ENCODE peak calls at places on chromosomes 13 and 19, in six cellular contexts. R is HTR-8/SVneo; U is activated CD4-positive, CD25-positive, alpha-beta regulatory T cell; A is T-helper 2 cell; W is lower leg skin; D is GM06990. H is an unnamed sample.

GRCh38 chr19:31338069-31338767 is 11.0 kb downstream of the TSHZ3 start:
- DNase-seq in A (no peak), D (no peak), U (no peak), W (no peak), R (no peak), H (no peak)

GRCh38 chr13:75445717-75446529 is 36.0 kb downstream of the TBC1D4 start:
- DNase-seq in U (no peak), A (no peak), R (peak), D (no peak), W (no peak), H (no peak)

GRCh38 chr13:86906458-86906857 is 764.7 kb upstream of the SLITRK5 start:
- DNase-seq in W (no peak), R (no peak), U (no peak), D (no peak), A (no peak), H (no peak)

GRCh38 chr13:20441879-20442278 is 83.8 kb downstream of the CRYL1 start:
- DNase-seq in W (no peak), U (no peak), R (no peak), A (no peak), D (no peak), H (no peak)

GRCh38 chr13:108924154-108924940 is 294.9 kb downstream of the MYO16 start:
- DNase-seq in W (no peak), U (no peak), A (no peak), R (no peak), D (no peak), H (no peak)

GRCh38 chr13:97235549-97236206 is 13.5 kb downstream of the MBNL2 start:
- DNase-seq in R (no peak), U (no peak), D (no peak), A (no peak), W (no peak), H (no peak)

GRCh38 chr13:21321269-21321668 is 137.8 kb downstream of the ZDHHC20 start:
- DNase-seq in W (no peak), A (no peak), U (no peak), D (no peak), R (no peak), H (no peak)

GRCh38 chr19:52963229-52963760 is 614 bp upstream of the ZNF816 start:
- DNase-seq in U (no peak), W (peak), R (peak), A (no peak), D (no peak), H (no peak)

GRCh38 chr13:75702476-75702875 is 66.3 kb downstream of the LMO7 start:
- DNase-seq in D (no peak), R (no peak), U (no peak), W (no peak), A (no peak), H (no peak)

GRCh38 chr19:13974073-13974472 is 21.8 kb downstream of the DCAF15 start:
- DNase-seq in R (no peak), A (peak), W (no peak), U (no peak), D (no peak), H (no peak)